ENCODE peak calls at places on chromosomes 11 and 22, in five cellular contexts. One of them, this sample, is unnamed.

GRCh38 chr11:119891392-119891791 is 162.4 kb upstream of the NECTIN1 start:
- DNase-seq in Kasumi-1: no peak
- DNase-seq in globus pallidus: peak; percentile 93
- DNase-seq in ACHN: no peak
- DNase-seq in activated CD4-positive, alpha-beta memory T cell treated with anti-CD3 and anti-CD28 coated beads for 36 hours: no peak
- DNase-seq in this sample: no peak

GRCh38 chr11:65041206-65042035 is at the start of gene SAC3D1:
- DNase-seq in globus pallidus: no peak
- DNase-seq in Kasumi-1: peak; percentile 57
- DNase-seq in activated CD4-positive, alpha-beta memory T cell treated with anti-CD3 and anti-CD28 coated beads for 36 hours: no peak
- DNase-seq in ACHN: peak; percentile 56
- DNase-seq in this sample: no peak

GRCh38 chr11:134026655-134027343 is 42.1 kb upstream of the JAM3 start:
- DNase-seq in ACHN: no peak
- DNase-seq in activated CD4-positive, alpha-beta memory T cell treated with anti-CD3 and anti-CD28 coated beads for 36 hours: no peak
- DNase-seq in Kasumi-1: no peak
- DNase-seq in globus pallidus: no peak
- DNase-seq in this sample: no peak

GRCh38 chr11:14300661-14301304 is 58.2 kb downstream of the RRAS2 start:
- DNase-seq in ACHN: peak; percentile 68
- DNase-seq in globus pallidus: peak; percentile 61
- DNase-seq in activated CD4-positive, alpha-beta memory T cell treated with anti-CD3 and anti-CD28 coated beads for 36 hours: peak; percentile 66
- DNase-seq in Kasumi-1: peak; percentile 85
- DNase-seq in this sample: peak; percentile 8

GRCh38 chr22:39960791-39961746 is 872 bp downstream of the TMA7B start:
- DNase-seq in ACHN: no peak
- DNase-seq in Kasumi-1: peak; percentile 75
- DNase-seq in globus pallidus: no peak
- DNase-seq in activated CD4-positive, alpha-beta memory T cell treated with anti-CD3 and anti-CD28 coated beads for 36 hours: peak; percentile 90
- DNase-seq in this sample: peak; percentile 56

GRCh38 chr11:17750817-17751165 is 16.2 kb downstream of the KCNC1 start:
- DNase-seq in Kasumi-1: no peak
- DNase-seq in globus pallidus: no peak
- DNase-seq in ACHN: no peak
- DNase-seq in activated CD4-positive, alpha-beta memory T cell treated with anti-CD3 and anti-CD28 coated beads for 36 hours: no peak
- DNase-seq in this sample: no peak

GRCh38 chr22:24510694-24511625 is 15.8 kb downstream of the UPB1 start:
- DNase-seq in Kasumi-1: peak; percentile 93
- DNase-seq in globus pallidus: no peak
- DNase-seq in activated CD4-positive, alpha-beta memory T cell treated with anti-CD3 and anti-CD28 coated beads for 36 hours: no peak
- DNase-seq in ACHN: peak; percentile 49
- DNase-seq in this sample: no peak

GRCh38 chr22:44532466-44533025 is 34.5 kb upstream of the RTL6 start:
- DNase-seq in ACHN: no peak
- DNase-seq in Kasumi-1: no peak
- DNase-seq in globus pallidus: no peak
- DNase-seq in activated CD4-positive, alpha-beta memory T cell treated with anti-CD3 and anti-CD28 coated beads for 36 hours: no peak
- DNase-seq in this sample: no peak

GRCh38 chr11:111376453-111376871 is 2.6 kb downstream of the POU2AF1 start:
- DNase-seq in ACHN: no peak
- DNase-seq in activated CD4-positive, alpha-beta memory T cell treated with anti-CD3 and anti-CD28 coated beads for 36 hours: peak; percentile 73
- DNase-seq in globus pallidus: no peak
- DNase-seq in Kasumi-1: no peak
- DNase-seq in this sample: no peak

GRCh38 chr11:13376838-13377237 is 86.2 kb downstream of the BTBD10 start:
- DNase-seq in ACHN: no peak
- DNase-seq in globus pallidus: no peak
- DNase-seq in activated CD4-positive, alpha-beta memory T cell treated with anti-CD3 and anti-CD28 coated beads for 36 hours: no peak
- DNase-seq in Kasumi-1: no peak
- DNase-seq in this sample: no peak

GRCh38 chr22:44392446-44392921 is 79.7 kb upstream of the SHISAL1 start:
- DNase-seq in globus pallidus: no peak
- DNase-seq in Kasumi-1: no peak
- DNase-seq in activated CD4-positive, alpha-beta memory T cell treated with anti-CD3 and anti-CD28 coated beads for 36 hours: no peak
- DNase-seq in ACHN: no peak
- DNase-seq in this sample: no peak

GRCh38 chr22:36081023-36081431 is 52.4 kb upstream of the RBFOX2 start:
- DNase-seq in Kasumi-1: no peak
- DNase-seq in activated CD4-positive, alpha-beta memory T cell treated with anti-CD3 and anti-CD28 coated beads for 36 hours: no peak
- DNase-seq in ACHN: no peak
- DNase-seq in globus pallidus: no peak
- DNase-seq in this sample: no peak